ENCODE peak calls at places on chromosomes 7 and 10, in five cellular contexts. O is neural progenitor cell, T is prostate gland, I is mucosa of descending colon, X is kidney. G is an unnamed sample.

GRCh38 chr7:4115941-4116610 is 566.0 kb upstream of the FOXK1 start:
- DNase-seq in I (no peak), X (no peak), O (no peak), T (no peak), G (no peak)

GRCh38 chr10:133131053-133131452 is 29.0 kb upstream of the KNDC1 start:
- DNase-seq in T (no peak), O (no peak), I (no peak), X (peak; percentile 59), G (no peak)

GRCh38 chr10:63267414-63268138 is 134.4 kb downstream of the NRBF2 start:
- DNase-seq in T (peak; percentile 35), I (no peak), X (no peak), O (peak; percentile 43), G (peak; percentile 81)

GRCh38 chr10:72276421-72277339 is 3.0 kb downstream of the DDIT4 start:
- DNase-seq in O (no peak), X (no peak), T (no peak), I (peak; percentile 50), G (peak; percentile 86)

GRCh38 chr7:40804477-40805215 is 669.8 kb downstream of the SUGCT start:
- DNase-seq in O (no peak), T (no peak), I (no peak), X (no peak), G (no peak)

GRCh38 chr10:30671011-30671616 is 41.6 kb upstream of the LYZL2 start:
- DNase-seq in I (no peak), T (no peak), X (no peak), O (peak; percentile 70), G (peak; percentile 72)

GRCh38 chr7:31058122-31058521 is 6.0 kb downstream of the ADCYAP1R1 start:
- DNase-seq in O (no peak), T (no peak), I (no peak), X (no peak), G (peak; percentile 23)

GRCh38 chr7:67608806-67609205 is 612.2 kb downstream of the TYW1 start:
- DNase-seq in X (no peak), T (no peak), O (peak; percentile 8), I (no peak), G (no peak)

GRCh38 chr10:43842496-43842895 is 193.8 kb upstream of the ZNF32 start:
- DNase-seq in X (no peak), T (no peak), O (no peak), I (no peak), G (no peak)

GRCh38 chr7:23346316-23346715 is 47.2 kb downstream of the MALSU1 start:
- DNase-seq in T (no peak), O (no peak), I (no peak), X (no peak), G (no peak)

GRCh38 chr7:154860621-154861375 is 142.1 kb downstream of the PAXIP1 start:
- DNase-seq in T (no peak), I (no peak), O (no peak), X (no peak), G (no peak)

GRCh38 chr10:89710748-89711147 is 9.4 kb downstream of the KIF20B start:
- DNase-seq in T (no peak), I (no peak), O (no peak), X (no peak), G (peak; percentile 13)

GRCh38 chr7:38658916-38659315 is 27.7 kb upstream of the AMPH start:
- DNase-seq in X (no peak), T (no peak), I (no peak), O (no peak), G (peak; percentile 10)

GRCh38 chr10:125159932-125160855 is at the start of gene CTBP2:
- DNase-seq in T (peak; percentile 61), I (peak; percentile 77), X (peak; percentile 84), O (peak; percentile 85), G (no peak)

GRCh38 chr7:1679966-1680730 is 10.1 kb downstream of the ELFN1 start:
- DNase-seq in O (no peak), X (peak; percentile 35), I (no peak), T (no peak), G (no peak)

GRCh38 chr7:5699951-5700384 is 81.5 kb downstream of the RNF216 start:
- DNase-seq in T (no peak), X (no peak), O (peak; percentile 25), I (no peak), G (no peak)

GRCh38 chr7:1946461-1947450 is 276.7 kb downstream of the ELFN1 start:
- DNase-seq in I (no peak), T (no peak), X (peak; percentile 64), O (no peak), G (no peak)

GRCh38 chr10:103884681-103885139 is 29.3 kb upstream of the SH3PXD2A start:
- DNase-seq in X (no peak), I (no peak), O (peak; percentile 67), T (peak; percentile 30), G (peak; percentile 77)

GRCh38 chr7:43876266-43876665 is 6.9 kb upstream of the MRPS24 start:
- DNase-seq in T (no peak), I (no peak), O (no peak), X (no peak), G (no peak)

GRCh38 chr7:4830176-4830575 is 31.7 kb downstream of the PAPOLB start:
- DNase-seq in T (no peak), I (peak; percentile 68), O (peak; percentile 89), X (no peak), G (peak; percentile 9)

GRCh38 chr10:106175760-106176377 is 988.6 kb downstream of the SORCS1 start:
- DNase-seq in O (no peak), X (no peak), I (no peak), T (no peak), G (peak; percentile 36)

GRCh38 chr7:33982425-33982786 is 77.1 kb downstream of the BMPER start:
- DNase-seq in T (no peak), X (no peak), O (peak; percentile 47), I (no peak), G (peak; percentile 52)

GRCh38 chr7:111364413-111364812 is 197.9 kb downstream of the IMMP2L start:
- DNase-seq in T (no peak), X (no peak), O (no peak), I (no peak), G (peak; percentile 94)

GRCh38 chr10:48199580-48200377 is 74.7 kb downstream of the FRMPD2 start:
- DNase-seq in X (no peak), O (no peak), T (no peak), I (no peak), G (no peak)

GRCh38 chr10:10642741-10643280 is 374.9 kb upstream of the CELF2 start:
- DNase-seq in O (no peak), X (peak; percentile 81), I (no peak), T (no peak), G (no peak)

GRCh38 chr10:33139191-33139646 is 181.2 kb upstream of the ITGB1 start:
- DNase-seq in I (no peak), T (no peak), O (no peak), X (no peak), G (peak; percentile 37)

GRCh38 chr10:28548781-28549498 is 16.0 kb downstream of the WAC start:
- DNase-seq in I (no peak), X (no peak), O (no peak), T (no peak), G (no peak)
- H3K36me3 ChIP-seq in I (no peaks in the 10 kb centered on the region), X (peaks cover 2% of the 10 kb centered on the region), O (peaks cover 48% of the 10 kb centered on the region), T (no peaks in the 10 kb centered on the region), G (peaks cover 4% of the 10 kb centered on the region)

DNA sequence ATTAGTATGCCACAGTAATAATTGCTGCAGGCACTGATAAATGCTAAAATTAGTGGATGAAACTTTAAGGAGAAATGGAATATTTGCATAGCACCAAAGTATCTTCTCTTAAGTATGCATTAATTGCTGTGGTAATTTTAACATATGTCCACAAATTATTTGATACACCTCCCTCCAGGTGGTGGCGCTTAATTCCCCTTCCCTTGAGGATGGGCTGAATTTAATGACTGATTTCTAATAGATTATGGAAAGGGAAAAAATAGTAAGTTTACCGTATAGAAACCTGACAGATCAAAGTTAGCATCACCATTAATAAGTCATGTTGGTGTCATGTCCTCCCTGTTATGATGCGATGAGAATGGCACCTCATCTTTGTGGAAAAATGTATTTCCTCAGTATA is 519.2 kb downstream of the TFEC start:
- DNase-seq in I (no peak), T (no peak), O (no peak), X (no peak), G (no peak)
- H3K4me3 ChIP-seq in I (no peak overlapping the region), T (no peak overlapping the region), O (no peak overlapping the region), X (no peak overlapping the region), G (no peak overlapping the region)

DNA sequence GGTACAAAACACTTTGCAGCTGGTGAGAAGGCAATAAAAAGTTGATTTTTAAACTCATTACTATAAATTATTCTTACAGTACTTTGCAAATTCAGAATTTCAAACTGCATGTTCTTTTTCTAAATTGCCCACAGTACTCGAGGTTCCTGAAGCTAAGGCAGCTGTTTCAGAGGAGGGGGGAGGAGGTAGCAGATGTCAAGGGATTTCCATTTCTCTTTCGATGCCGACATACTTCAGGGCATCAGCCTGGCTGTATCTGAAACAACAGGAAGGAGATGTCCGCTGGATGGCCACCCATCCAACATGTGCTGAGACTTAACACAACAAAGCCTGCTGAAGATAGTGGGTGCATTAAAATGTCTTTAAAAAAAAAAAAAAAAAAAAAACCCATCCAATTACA is 76.6 kb downstream of the EZH2 start:
- DNase-seq in T (no peak), O (no peak), I (no peak), X (no peak), G (no peak)
- H3K36me3 ChIP-seq in T (no peaks in the 10 kb centered on the region), O (peaks cover 22% of the 10 kb centered on the region), I (no peaks in the 10 kb centered on the region), X (no peaks in the 10 kb centered on the region), G (peaks cover 10% of the 10 kb centered on the region)

GRCh38 chr10:1736972-1737221 is 428 bp downstream of the ADARB2 start:
- DNase-seq in O (no peak), I (no peak), T (no peak), X (no peak), G (no peak)
- H3K4me3 ChIP-seq in O (peak overlapping the region; percentile 60), I (no peak overlapping the region), T (peak overlapping the region; percentile 14), X (no peak overlapping the region), G (peak overlapping the region; percentile 14)

GRCh38 chr10:824497-824896 is 107.0 kb downstream of the LARP4B start:
- DNase-seq in T (no peak), X (no peak), O (no peak), I (no peak), G (no peak)

GRCh38 chr10:822661-823367 is 108.7 kb downstream of the LARP4B start:
- DNase-seq in O (no peak), I (no peak), X (no peak), T (no peak), G (no peak)

GRCh38 chr10:824946-825345 is 106.6 kb downstream of the LARP4B start:
- DNase-seq in T (no peak), X (no peak), O (no peak), I (no peak), G (no peak)

GRCh38 chr10:829241-829640 is 102.3 kb downstream of the LARP4B start:
- DNase-seq in O (no peak), I (no peak), T (no peak), X (no peak), G (no peak)

DNA sequence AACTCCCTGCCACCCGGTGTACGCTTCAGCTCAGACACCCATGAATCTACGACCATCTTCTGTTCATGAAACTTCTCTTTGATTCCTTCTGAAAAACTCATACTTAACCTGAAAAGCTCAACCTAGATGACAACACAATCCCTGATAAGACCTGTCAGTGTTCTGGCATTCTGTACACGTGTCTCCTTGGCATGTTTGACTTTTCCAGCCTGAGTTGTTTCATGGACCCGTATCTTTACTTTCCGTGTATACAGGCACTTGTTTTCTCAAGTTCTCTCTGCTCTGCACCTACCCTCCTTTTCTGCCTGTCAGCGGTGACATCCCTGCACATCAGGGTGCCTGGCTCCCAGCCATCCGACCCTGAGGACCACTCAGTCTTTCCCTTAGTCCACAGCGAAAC is 103.3 kb downstream of the LARP4B start:
- DNase-seq in I (no peak), X (no peak), O (no peak), T (no peak), G (no peak)
- H3K36me3 ChIP-seq in I (peaks cover 7% of the 10 kb centered on the region), X (peaks cover 32% of the 10 kb centered on the region), O (peaks cover 8% of the 10 kb centered on the region), T (no peaks in the 10 kb centered on the region), G (peaks cover 29% of the 10 kb centered on the region)